ENCODE peak calls at places on chromosomes 5 and 9, in seven cellular contexts. L is Caki2; M is stimulated activated CD4-positive, alpha-beta T cell treated with anti-CD3 and anti-CD28 coated beads, Interleukin-2, amount 100 ng/mL, for 48 hours; X is uterus; U is stomach; I is T-helper 2 cell; J is body of pancreas. F is an unnamed sample.

GRCh38 chr5:2710910-2711309 is 40.6 kb downstream of the IRX2 start:
- DNase-seq in L (no peak), M (no peak), I (no peak), X (no peak), U (no peak), J (no peak), F (no peak)

GRCh38 chr5:92309336-92309991 is 926.3 kb upstream of the ARRDC3 start:
- DNase-seq in I (no peak), U (no peak), L (peak), J (no peak), X (no peak), M (no peak), F (peak)

GRCh38 chr5:91652678-91653077 is 269.6 kb upstream of the ARRDC3 start:
- DNase-seq in X (no peak), M (no peak), U (no peak), I (no peak), J (no peak), L (no peak), F (no peak)

GRCh38 chr5:107389130-107389553 is 281.6 kb downstream of the EFNA5 start:
- DNase-seq in I (peak), U (peak), L (peak), X (no peak), J (no peak), M (no peak), F (no peak)

GRCh38 chr9:38244971-38245370 is 147.5 kb upstream of the ALDH1B1 start:
- DNase-seq in M (no peak), L (no peak), X (no peak), J (no peak), U (no peak), I (no peak), F (no peak)

GRCh38 chr9:21854594-21854993 is 52.2 kb downstream of the MTAP start:
- DNase-seq in M (no peak), J (peak), L (peak), U (peak), X (no peak), I (no peak), F (peak)

GRCh38 chr5:160054831-160055230 is 45.9 kb downstream of the TTC1 start:
- DNase-seq in M (no peak), J (no peak), U (no peak), X (no peak), I (no peak), L (peak), F (peak)

GRCh38 chr5:173671121-173671949 is 54.9 kb upstream of the BOD1 start:
- DNase-seq in J (peak), U (peak), M (no peak), X (peak), I (no peak), L (no peak), F (no peak)

GRCh38 chr5:150661086-150661485 is at the start of gene MYOZ3:
- DNase-seq in X (no peak), L (no peak), I (no peak), M (no peak), U (no peak), J (no peak), F (no peak)

GRCh38 chr5:10352404-10353240 is 873 bp upstream of the MARCHF6 start:
- DNase-seq in I (no peak), M (no peak), J (no peak), L (no peak), U (no peak), X (no peak), F (no peak)

GRCh38 chr9:125235805-125236534 is 5.2 kb downstream of the HSPA5 start:
- DNase-seq in X (no peak), M (no peak), L (no peak), J (no peak), U (no peak), I (no peak), F (peak)

GRCh38 chr9:21121079-21121478 is 20.6 kb downstream of the IFNW1 start:
- DNase-seq in M (no peak), I (no peak), U (no peak), L (no peak), J (no peak), X (no peak), F (no peak)

GRCh38 chr5:67010684-67011409 is 185.8 kb downstream of the CD180 start:
- DNase-seq in L (no peak), X (no peak), M (no peak), I (no peak), U (no peak), J (no peak), F (no peak)

GRCh38 chr5:135028791-135029467 is 5.1 kb downstream of the PITX1 start:
- DNase-seq in M (no peak), X (no peak), J (no peak), I (peak), U (no peak), L (no peak), F (no peak)

GRCh38 chr9:68678430-68678829 is 26.6 kb upstream of the PIP5K1B start:
- DNase-seq in M (no peak), J (no peak), I (peak), X (peak), U (no peak), L (no peak), F (no peak)

GRCh38 chr5:176733586-176734262 is 76.6 kb upstream of the UNC5A start:
- DNase-seq in I (no peak), J (no peak), L (no peak), U (no peak), M (no peak), X (peak), F (no peak)

GRCh38 chr9:10806873-10807272 is 194.1 kb upstream of the PTPRD start:
- DNase-seq in M (no peak), X (no peak), J (no peak), L (no peak), I (no peak), U (no peak), F (no peak)

GRCh38 chr5:178207183-178207916 is 3.0 kb downstream of the HNRNPAB start:
- DNase-seq in L (no peak), X (no peak), U (peak), J (peak), I (no peak), M (no peak), F (no peak)

GRCh38 chr5:59380350-59380951 is 513.1 kb downstream of the PDE4D start:
- DNase-seq in X (no peak), J (no peak), I (peak), M (no peak), L (peak), U (no peak), F (peak)

GRCh38 chr9:135294826-135295225 is 184.8 kb upstream of the PPP1R26 start:
- DNase-seq in U (no peak), M (no peak), X (no peak), J (peak), L (peak), I (no peak), F (no peak)

GRCh38 chr5:58080573-58080972 is 379.3 kb downstream of the PLK2 start:
- DNase-seq in M (no peak), L (peak), X (no peak), J (no peak), U (no peak), I (no peak), F (no peak)

GRCh38 chr9:115680226-115680625 is 473.4 kb upstream of the PAPPA start:
- DNase-seq in J (no peak), L (no peak), X (no peak), I (no peak), U (no peak), M (no peak), F (no peak)

GRCh38 chr5:41151562-41151961 is 61.8 kb downstream of the C6 start:
- DNase-seq in J (no peak), U (no peak), I (no peak), L (no peak), X (peak), M (no peak), F (no peak)

GRCh38 chr5:139966856-139967255 is 76.2 kb downstream of the NRG2 start:
- DNase-seq in L (no peak), M (no peak), J (no peak), U (no peak), X (no peak), I (no peak), F (no peak)

GRCh38 chr5:140550147-140551079 is 3.0 kb downstream of the EIF4EBP3 start:
- DNase-seq in M (no peak), U (no peak), J (no peak), I (no peak), L (no peak), X (no peak), F (no peak)

F was measured in LoVo.